ENCODE peak calls at places on chromosomes 6 and 20, in six cellular contexts. X is mesenchymal stem cell, D is IMR-90, V is H9, M is neuronal stem cell, H is H1. A is an unnamed sample.

GRCh38 chr6:16184129-16184528 is 54.3 kb upstream of the GMPR start:
- DNase-seq in X (peak), D (peak), V (peak), M (no peak), H (no peak), A (peak)

GRCh38 chr6:154882107-154882506 is 113.0 kb upstream of the TIAM2 start:
- DNase-seq in X (no peak), D (peak), V (no peak), M (no peak), H (no peak), A (no peak)

GRCh38 chr6:134447883-134448387 is 130.0 kb upstream of the SGK1 start:
- DNase-seq in X (no peak), D (peak), V (no peak), M (no peak), H (no peak), A (peak)

GRCh38 chr20:32509639-32510066 is 75.5 kb downstream of the NOL4L start:
- DNase-seq in X (no peak), D (peak), V (peak), M (no peak), H (no peak), A (peak)

GRCh38 chr6:55319961-55320690 is 7.1 kb upstream of the GFRAL start:
- DNase-seq in X (peak), D (no peak), V (no peak), M (no peak), H (no peak), A (peak)

GRCh38 chr6:110875548-110876169 is 1.1 kb downstream of the AMD1 start:
- DNase-seq in X (no peak), D (no peak), V (no peak), M (no peak), H (peak), A (peak)

GRCh38 chr6:125151715-125152114 is 1.9 kb upstream of the TPD52L1 start:
- DNase-seq in X (no peak), D (no peak), V (no peak), M (no peak), H (no peak), A (no peak)

GRCh38 chr20:45258669-45259068 is 4.3 kb upstream of the SLPI start:
- DNase-seq in X (no peak), D (no peak), V (no peak), M (peak), H (no peak), A (no peak)

GRCh38 chr6:48280035-48280434 is 169.0 kb upstream of the PTCHD4 start:
- DNase-seq in X (no peak), D (no peak), V (no peak), M (no peak), H (no peak), A (no peak)

GRCh38 chr20:44736170-44737021 is 9.3 kb upstream of the KCNK15 start:
- DNase-seq in X (peak), D (peak), V (peak), M (peak), H (peak), A (peak)

GRCh38 chr20:34582911-34583310 is 24.4 kb downstream of the MAP1LC3A start:
- DNase-seq in X (peak), D (peak), V (no peak), M (no peak), H (no peak), A (peak)

GRCh38 chr6:104531591-104531990 is 328.1 kb downstream of the HACE1 start:
- DNase-seq in X (no peak), D (no peak), V (no peak), M (no peak), H (no peak), A (no peak)

GRCh38 chr6:17396256-17396655 is 2.9 kb downstream of the CAP2 start:
- DNase-seq in X (no peak), D (no peak), V (no peak), M (no peak), H (no peak), A (no peak)

GRCh38 chr6:17393335-17394191 is at the start of gene CAP2:
- DNase-seq in X (peak), D (peak), V (peak), M (peak), H (peak), A (peak)

GRCh38 chr6:17392978-17393334 is 439 bp upstream of the CAP2 start:
- DNase-seq in X (no peak), D (no peak), V (no peak), M (no peak), H (no peak), A (no peak)

GRCh38 chr6:17394192-17394611 is 807 bp downstream of the CAP2 start:
- DNase-seq in X (peak), D (peak), V (peak), M (no peak), H (peak), A (peak)

DNA sequence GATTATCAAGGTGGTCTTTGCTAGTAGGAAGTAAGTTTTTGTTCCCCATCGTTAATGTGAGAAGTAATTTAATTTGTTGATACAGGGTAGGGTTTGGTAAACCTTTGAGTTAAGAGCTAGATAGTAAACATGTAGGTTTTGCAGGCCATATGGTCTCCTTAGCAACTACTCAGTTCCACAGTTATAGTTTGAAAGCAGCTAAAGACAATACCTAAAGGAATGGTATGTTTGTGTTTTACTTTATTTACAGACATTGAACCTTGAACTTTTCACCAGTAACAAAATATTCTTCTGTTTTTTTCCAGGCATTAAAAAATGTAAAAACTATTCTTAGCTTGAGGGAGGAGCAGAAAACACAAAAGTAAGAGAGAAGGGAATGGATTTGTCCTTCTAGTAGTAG is 1.7 kb downstream of the CAP2 start:
- DNase-seq in X (no peak), D (no peak), V (no peak), M (no peak), H (no peak), A (no peak)
- H4K91ac ChIP-seq in X (no peak), D (no peak), V (no peak), M (no peak), H (no peak), A (no peak)

GRCh38 chr20:20095114-20095872 is 43.0 kb downstream of the CFAP61 start:
- DNase-seq in X (no peak), D (no peak), V (no peak), M (no peak), H (no peak), A (peak)
- H4K91ac ChIP-seq in X (no peak), D (no peak), V (no peak), M (no peak), H (no peak), A (no peak)

DNA sequence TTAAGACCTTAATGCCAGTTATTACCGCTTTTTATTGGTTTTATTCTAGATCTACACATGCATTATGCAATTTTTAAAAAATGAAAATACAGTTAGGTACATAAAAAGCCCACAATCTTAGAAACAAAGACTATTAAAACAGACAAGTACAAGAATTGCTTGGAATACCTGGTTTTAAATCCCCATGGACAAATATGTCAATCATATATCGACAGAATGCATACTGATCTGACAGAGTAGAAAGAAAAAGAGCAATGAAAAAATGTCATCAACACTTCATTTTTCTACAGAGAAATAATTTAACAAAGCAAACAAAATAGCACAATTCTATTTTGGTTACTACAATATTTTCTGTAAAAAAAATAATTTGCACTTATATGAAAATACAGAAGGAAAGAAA is 139.7 kb downstream of the TRDN start:
- DNase-seq in X (no peak), D (no peak), V (no peak), M (no peak), H (no peak), A (no peak)
- H4K91ac ChIP-seq in X (no peak), D (no peak), V (no peak), M (no peak), H (no peak), A (no peak)

DNA sequence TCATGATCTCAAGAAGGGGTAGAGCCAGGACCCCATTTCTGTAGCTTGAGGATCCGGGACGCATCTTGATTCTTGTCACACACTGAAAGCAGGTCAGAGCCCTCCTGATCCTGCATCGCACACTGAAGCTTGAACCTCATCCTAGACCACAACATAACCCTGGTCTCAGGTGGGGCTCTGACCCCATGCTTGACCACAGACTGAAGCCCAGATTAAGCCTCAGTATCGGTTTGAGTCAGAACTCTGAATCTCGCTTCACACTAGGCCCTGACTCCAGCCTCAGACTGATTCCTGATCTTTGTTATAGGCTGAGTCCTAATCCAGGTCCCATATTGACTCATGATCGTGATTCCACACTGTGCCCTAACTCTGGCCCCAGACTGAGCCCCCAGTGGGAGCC is 8.5 kb upstream of the RSPO4 start:
- DNase-seq in X (no peak), D (no peak), V (no peak), M (no peak), H (no peak), A (no peak)
- H4K91ac ChIP-seq in X (no peak), D (no peak), V (no peak), M (no peak), H (no peak), A (no peak)

GRCh38 chr6:71492668-71493067 is 204.1 kb downstream of the OGFRL1 start:
- DNase-seq in X (no peak), D (no peak), V (no peak), M (no peak), H (no peak), A (no peak)
- H4K91ac ChIP-seq in X (no peak), D (no peak), V (no peak), M (no peak), H (no peak), A (no peak)

A was measured in trophoblast cell.